ENCODE peak calls at places on chromosomes 13 and 19, in ten cellular contexts. O is AG04450; J is SJCRH30; K is lower lobe of right lung; M is right cardiac atrium; W is tibial artery; B is neural progenitor cell; N is psoas muscle; C is esophagus squamous epithelium; X is CD8-positive, alpha-beta T cell. P is an unnamed sample.

GRCh38 chr19:7729831-7730285 is 2.1 kb downstream of the CLEC4G start:
- DNase-seq in O (no peak), J (no peak), K (no peak), M (no peak), W (no peak), B (no peak), N (no peak), C (no peak), X (no peak), P (no peak)

GRCh38 chr13:111210488-111210887 is 95.4 kb downstream of the ARHGEF7 start:
- DNase-seq in O (peak; percentile 71), J (peak; percentile 56), K (peak; percentile 75), M (peak; percentile 82), W (no peak), B (peak; percentile 45), N (no peak), C (no peak), X (no peak), P (no peak)

GRCh38 chr13:27794075-27794691 is 1.9 kb downstream of the GSX1 start:
- DNase-seq in O (no peak), J (no peak), K (no peak), M (no peak), W (no peak), B (no peak), N (no peak), C (no peak), X (no peak), P (no peak)

GRCh38 chr13:77196052-77196618 is 130.8 kb downstream of the MYCBP2 start:
- DNase-seq in O (no peak), J (no peak), K (no peak), M (no peak), W (no peak), B (peak; percentile 33), N (no peak), C (no peak), X (no peak), P (no peak)

GRCh38 chr19:4586691-4587090 is 27.2 kb upstream of the SEMA6B start:
- DNase-seq in O (no peak), J (no peak), K (no peak), M (no peak), W (no peak), B (no peak), N (no peak), C (no peak), X (no peak), P (no peak)

GRCh38 chr13:26785845-26786630 is 25.5 kb upstream of the GPR12 start:
- DNase-seq in O (no peak), J (peak; percentile 39), K (no peak), M (peak; percentile 56), W (peak; percentile 37), B (peak; percentile 30), N (peak; percentile 44), C (no peak), X (peak; percentile 25), P (no peak)

GRCh38 chr13:80265348-80265747 is 75.6 kb downstream of the SPRY2 start:
- DNase-seq in O (no peak), J (no peak), K (no peak), M (no peak), W (no peak), B (no peak), N (no peak), C (no peak), X (no peak), P (no peak)

GRCh38 chr19:7970716-7971448 is 27.4 kb upstream of the TIMM44 start:
- DNase-seq in O (no peak), J (peak; percentile 71), K (peak; percentile 35), M (no peak), W (no peak), B (peak; percentile 86), N (no peak), C (no peak), X (no peak), P (peak; percentile 60)

GRCh38 chr13:112619730-112620639 is 32.0 kb upstream of the TUBGCP3 start:
- DNase-seq in O (no peak), J (peak; percentile 83), K (peak; percentile 60), M (no peak), W (no peak), B (peak; percentile 93), N (no peak), C (no peak), X (no peak), P (peak; percentile 5)

DNA sequence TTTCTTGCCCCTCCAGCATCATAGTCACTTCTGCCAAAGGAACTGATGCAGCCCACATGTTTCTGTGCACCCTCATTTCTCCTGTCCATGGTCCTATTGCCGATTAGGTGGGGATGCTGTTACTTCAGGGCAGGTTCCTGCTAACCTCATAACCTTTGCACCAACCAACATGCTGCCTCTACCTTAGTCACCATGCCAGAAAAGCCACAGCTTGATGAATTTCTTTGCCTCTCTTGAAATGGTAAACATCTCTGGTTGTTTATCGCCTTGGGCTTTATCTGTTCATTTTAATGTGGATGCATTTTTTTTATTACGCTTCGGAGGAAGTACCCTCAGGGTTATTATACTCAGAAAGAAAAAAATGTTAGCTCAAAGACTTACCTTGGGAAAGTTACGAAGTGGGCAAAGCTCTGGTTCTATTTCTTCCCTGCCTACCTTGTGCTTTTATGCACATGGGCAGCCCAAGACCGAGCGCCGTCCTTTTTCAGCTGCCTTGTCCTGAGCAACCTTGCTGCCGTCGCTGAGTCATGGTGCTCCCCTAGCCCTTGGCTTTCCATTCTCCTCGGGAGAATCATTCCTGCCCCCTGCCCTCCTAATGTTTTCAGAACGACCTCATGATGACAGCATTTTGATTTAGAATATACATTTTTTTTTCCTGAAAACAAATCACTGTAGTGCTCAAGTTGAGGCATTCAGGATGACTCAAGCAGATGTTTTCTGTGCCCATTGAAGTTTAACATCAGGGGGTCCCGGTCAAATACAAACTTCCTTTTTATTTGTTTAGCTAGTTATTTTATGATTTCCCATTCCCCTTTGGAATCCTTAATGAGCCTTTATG is 280.0 kb downstream of the SHISA2 start:
- DNase-seq in O (no peak), J (no peak), K (no peak), M (no peak), W (no peak), B (no peak), N (no peak), C (no peak), X (no peak), P (no peak)
- H3K27ac ChIP-seq in O (no peak overlapping the region), J (no peak overlapping the region), K (no peak overlapping the region), M (no peak overlapping the region), W (no peak overlapping the region), B (no peak overlapping the region), N (no peak overlapping the region), C (no peak overlapping the region), X (no peak overlapping the region), P (no peak overlapping the region)

GRCh38 chr19:46624958-46625661 is at the start of gene PTGIR:
- DNase-seq in O (no peak), J (peak; percentile 41), K (no peak), M (peak; percentile 91), W (peak; percentile 92), B (no peak), N (peak; percentile 86), C (no peak), X (no peak), P (peak; percentile 34)

GRCh38 chr19:46625731-46626130 is 842 bp upstream of the PTGIR start:
- DNase-seq in O (no peak), J (no peak), K (no peak), M (peak; percentile 82), W (no peak), B (no peak), N (no peak), C (no peak), X (no peak), P (no peak)

GRCh38 chr19:46629546-46630025 is 4.7 kb upstream of the PTGIR start:
- DNase-seq in O (no peak), J (no peak), K (peak; percentile 53), M (peak; percentile 87), W (no peak), B (no peak), N (no peak), C (no peak), X (no peak), P (peak; percentile 51)

GRCh38 chr19:46623915-46624502 is 880 bp downstream of the PTGIR start:
- DNase-seq in O (no peak), J (no peak), K (no peak), M (no peak), W (no peak), B (no peak), N (no peak), C (no peak), X (no peak), P (no peak)

DNA sequence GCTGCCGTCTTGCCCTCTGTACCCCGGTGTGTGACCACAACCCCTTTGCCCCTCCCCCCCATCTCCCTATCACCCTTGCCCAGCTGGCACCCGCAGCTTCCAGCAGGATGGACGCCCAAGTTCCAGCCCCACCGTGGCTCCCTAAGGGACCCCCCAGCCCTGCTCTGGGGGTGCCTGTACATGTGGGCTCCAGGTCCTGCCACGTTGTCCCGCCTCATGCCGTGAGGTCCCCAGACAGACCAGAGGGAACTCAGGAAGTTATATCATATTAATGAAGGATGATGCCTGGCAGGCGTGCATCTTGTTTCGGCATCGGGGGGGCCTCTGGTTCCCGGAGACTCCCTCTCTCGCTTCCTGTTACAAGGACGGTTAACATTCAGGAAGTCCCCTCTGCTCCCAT is 1.6 kb upstream of the PTGIR start:
- DNase-seq in O (no peak), J (no peak), K (no peak), M (peak; percentile 63), W (no peak), B (no peak), N (no peak), C (no peak), X (no peak), P (no peak)
- H3K27ac ChIP-seq in O (no peak overlapping the region), J (no peak overlapping the region), K (peak overlapping the region; percentile 61), M (peak overlapping the region; percentile 19), W (peak overlapping the region; percentile 94), B (no peak overlapping the region), N (peak overlapping the region; percentile 53), C (peak overlapping the region; percentile 78), X (no peak overlapping the region), P (no peak overlapping the region)

DNA sequence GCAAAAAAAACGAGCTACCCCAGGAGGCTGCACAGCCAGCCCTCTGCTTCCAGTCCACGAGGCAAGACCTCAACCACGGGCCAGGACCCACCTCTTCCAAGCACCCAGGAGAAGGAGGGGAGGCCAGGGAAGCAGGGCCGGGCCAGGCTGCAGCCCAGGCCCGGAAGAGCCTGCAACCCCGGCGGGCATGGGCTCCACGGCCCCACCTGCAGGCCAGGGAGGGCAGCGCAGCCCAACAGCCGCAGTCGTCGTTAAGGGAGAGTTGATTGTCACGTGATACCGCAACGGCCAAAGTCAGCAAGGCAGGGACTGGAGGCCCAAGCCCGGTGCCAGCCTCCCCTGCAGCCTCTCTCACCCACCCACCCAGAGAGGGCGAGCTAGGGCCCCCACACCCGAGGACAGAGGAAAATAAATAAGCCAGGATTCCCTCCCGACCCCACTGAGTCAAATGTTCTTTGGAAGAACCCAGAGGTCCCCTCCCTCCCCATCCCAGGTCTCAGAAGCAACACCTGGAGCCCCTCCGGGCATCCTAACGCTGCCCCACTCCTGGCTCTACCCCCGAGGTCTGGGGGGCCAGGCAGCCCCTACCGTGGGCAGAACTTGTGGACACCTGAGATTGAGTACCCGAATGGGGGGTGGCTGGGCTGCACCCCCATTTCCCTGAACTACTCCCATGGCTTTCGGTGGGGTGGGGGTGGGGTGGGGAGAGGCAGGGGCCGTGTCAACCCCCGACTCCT is 5.2 kb upstream of the REXO1 start:
- DNase-seq in O (no peak), J (peak; percentile 84), K (peak; percentile 90), M (peak; percentile 90), W (peak; percentile 70), B (peak; percentile 72), N (peak; percentile 80), C (no peak), X (peak; percentile 70), P (peak; percentile 88)
- H3K27ac ChIP-seq in O (no peak overlapping the region), J (no peak overlapping the region), K (peak overlapping the region; percentile 94), M (no peak overlapping the region), W (no peak overlapping the region), B (no peak overlapping the region), N (no peak overlapping the region), C (peak overlapping the region; percentile 96), X (peak overlapping the region; percentile 89), P (peak overlapping the region; percentile 96)

GRCh38 chr13:40175639-40176038 is 490.8 kb downstream of the FOXO1 start:
- DNase-seq in O (no peak), J (no peak), K (no peak), M (no peak), W (no peak), B (no peak), N (no peak), C (no peak), X (no peak), P (no peak)
- H3K27ac ChIP-seq in O (no peak overlapping the region), J (no peak overlapping the region), K (no peak overlapping the region), M (no peak overlapping the region), W (no peak overlapping the region), B (no peak overlapping the region), N (no peak overlapping the region), C (no peak overlapping the region), X (no peak overlapping the region), P (no peak overlapping the region)